ENCODE peak calls at places on chromosomes 6 and 20, in ten cellular contexts. P is naive thymus-derived CD4-positive, alpha-beta T cell; T is B cell; J is HS-5; S is mesothelial cell of epicardium; D is T-helper 1 cell; B is SJSA1; X is AG20443; M is DMS 273 treated with DMSO at 0.1 percent for 48 hours; N is A549. G is an unnamed sample.

GRCh38 chr20:37796121-37796520 is 102.3 kb downstream of the CTNNBL1 start:
- DNase-seq in P (no peak), T (no peak), J (no peak), S (no peak), D (no peak), B (no peak), X (no peak), M (no peak), N (no peak), G (peak)

GRCh38 chr6:47256361-47256760 is 53.3 kb downstream of the TNFRSF21 start:
- DNase-seq in P (no peak), T (no peak), J (no peak), S (no peak), D (no peak), B (no peak), X (no peak), M (no peak), N (no peak), G (no peak)

GRCh38 chr6:161618816-161619454 is 345.1 kb upstream of the AGPAT4 start:
- DNase-seq in P (no peak), T (no peak), J (peak), S (no peak), D (no peak), B (peak), X (peak), M (peak), N (peak), G (peak)

GRCh38 chr6:100946021-100946540 is 65.0 kb upstream of the ASCC3 start:
- DNase-seq in P (no peak), T (no peak), J (no peak), S (no peak), D (no peak), B (no peak), X (no peak), M (no peak), N (no peak), G (no peak)

GRCh38 chr20:47379433-47380150 is 23.1 kb upstream of the ZMYND8 start:
- DNase-seq in P (no peak), T (no peak), J (no peak), S (no peak), D (no peak), B (no peak), X (peak), M (no peak), N (peak), G (no peak)

GRCh38 chr6:34205466-34205865 is 31.2 kb upstream of the HMGA1 start:
- DNase-seq in P (no peak), T (no peak), J (no peak), S (no peak), D (no peak), B (no peak), X (no peak), M (no peak), N (no peak), G (no peak)

GRCh38 chr6:18053071-18053475 is 65.6 kb upstream of the KIF13A start:
- DNase-seq in P (no peak), T (no peak), J (no peak), S (no peak), D (no peak), B (no peak), X (peak), M (no peak), N (no peak), G (no peak)

GRCh38 chr6:14129572-14129971 is 12.0 kb downstream of the CD83 start:
- DNase-seq in P (no peak), T (no peak), J (no peak), S (peak), D (peak), B (no peak), X (peak), M (peak), N (peak), G (peak)

GRCh38 chr6:43497129-43497396 is 13.1 kb downstream of the LRRC73 start:
- DNase-seq in P (no peak), T (no peak), J (no peak), S (no peak), D (no peak), B (no peak), X (no peak), M (no peak), N (no peak), G (no peak)

GRCh38 chr20:20412750-20413149 is 44.8 kb downstream of the INSM1 start:
- DNase-seq in P (no peak), T (no peak), J (no peak), S (no peak), D (no peak), B (no peak), X (no peak), M (peak), N (no peak), G (no peak)

GRCh38 chr20:47576516-47577033 is 74.9 kb downstream of the NCOA3 start:
- DNase-seq in P (no peak), T (peak), J (peak), S (peak), D (no peak), B (peak), X (peak), M (no peak), N (peak), G (peak)

GRCh38 chr20:61252601-61253263 is 671 bp downstream of the CDH4 start:
- DNase-seq in P (no peak), T (no peak), J (no peak), S (no peak), D (no peak), B (no peak), X (peak), M (no peak), N (peak), G (peak)

GRCh38 chr6:36357872-36358234 is 21.2 kb upstream of the BNIP5 start:
- DNase-seq in P (no peak), T (no peak), J (no peak), S (no peak), D (no peak), B (no peak), X (no peak), M (no peak), N (no peak), G (no peak)

GRCh38 chr20:53934421-53935352 is 135.7 kb downstream of the BCAS1 start:
- DNase-seq in P (no peak), T (no peak), J (peak), S (no peak), D (peak), B (peak), X (peak), M (no peak), N (peak), G (no peak)

GRCh38 chr6:91383207-91383606 is 796.3 kb upstream of the MAP3K7 start:
- DNase-seq in P (no peak), T (no peak), J (no peak), S (no peak), D (no peak), B (no peak), X (no peak), M (no peak), N (no peak), G (no peak)

GRCh38 chr6:3838992-3839867 is 9.9 kb upstream of the FAM50B start:
- DNase-seq in P (no peak), T (no peak), J (no peak), S (no peak), D (no peak), B (no peak), X (no peak), M (no peak), N (no peak), G (no peak)

GRCh38 chr6:99348220-99348822 is 1.2 kb downstream of the FAXC start:
- DNase-seq in P (no peak), T (no peak), J (no peak), S (no peak), D (no peak), B (no peak), X (no peak), M (no peak), N (no peak), G (no peak)

GRCh38 chr6:37459981-37460800 is 27.2 kb downstream of the CMTR1 start:
- DNase-seq in P (no peak), T (no peak), J (no peak), S (no peak), D (no peak), B (no peak), X (no peak), M (peak), N (no peak), G (no peak)

GRCh38 chr6:90676516-90676915 is 89.6 kb upstream of the MAP3K7 start:
- DNase-seq in P (no peak), T (no peak), J (no peak), S (no peak), D (no peak), B (no peak), X (no peak), M (no peak), N (no peak), G (no peak)

GRCh38 chr6:46743425-46744158 is 3.1 kb upstream of the ANKRD66 start:
- DNase-seq in P (no peak), T (no peak), J (no peak), S (no peak), D (no peak), B (no peak), X (no peak), M (no peak), N (no peak), G (no peak)

GRCh38 chr6:298233-299049 is 6.2 kb downstream of the DUSP22 start:
- DNase-seq in P (no peak), T (peak), J (no peak), S (no peak), D (no peak), B (no peak), X (no peak), M (no peak), N (no peak), G (no peak)

GRCh38 chr20:3919352-3919751 is 30.2 kb downstream of the PANK2 start:
- DNase-seq in P (no peak), T (no peak), J (no peak), S (no peak), D (no peak), B (no peak), X (peak), M (no peak), N (no peak), G (no peak)

GRCh38 chr6:13248053-13248452 is 80.3 kb downstream of the TBC1D7 start:
- DNase-seq in P (no peak), T (no peak), J (no peak), S (peak), D (no peak), B (no peak), X (peak), M (peak), N (peak), G (no peak)

GRCh38 chr20:44092551-44093248 is 94.3 kb downstream of the JPH2 start:
- DNase-seq in P (no peak), T (no peak), J (no peak), S (no peak), D (peak), B (no peak), X (peak), M (peak), N (peak), G (peak)

GRCh38 chr6:38755207-38755606 is 40.1 kb downstream of the DNAH8 start:
- DNase-seq in P (no peak), T (no peak), J (no peak), S (no peak), D (no peak), B (no peak), X (no peak), M (no peak), N (no peak), G (no peak)

GRCh38 chr6:16505711-16506362 is 255.4 kb downstream of the ATXN1 start:
- DNase-seq in P (no peak), T (no peak), J (peak), S (no peak), D (no peak), B (no peak), X (peak), M (no peak), N (no peak), G (peak)

GRCh38 chr6:125995972-125996580 is 9.7 kb downstream of the TRMT11 start:
- DNase-seq in P (peak), T (peak), J (no peak), S (peak), D (peak), B (peak), X (peak), M (peak), N (peak), G (peak)

GRCh38 chr6:52617087-52617486 is 40.2 kb upstream of the TRAM2 start:
- DNase-seq in P (no peak), T (no peak), J (no peak), S (no peak), D (no peak), B (no peak), X (no peak), M (peak), N (no peak), G (no peak)

GRCh38 chr20:18324596-18325089 is 36.3 kb downstream of the ZNF133 start:
- DNase-seq in P (no peak), T (no peak), J (no peak), S (no peak), D (no peak), B (no peak), X (no peak), M (no peak), N (no peak), G (no peak)

GRCh38 chr6:168735268-168735949 is 294.4 kb downstream of the SMOC2 start:
- DNase-seq in P (no peak), T (no peak), J (no peak), S (no peak), D (no peak), B (no peak), X (no peak), M (no peak), N (no peak), G (no peak)